ENCODE peak calls at places on chromosomes 12 and 14, in five cellular contexts. G, U, Y, S and X are unnamed samples.

GRCh38 chr12:111529424-111530368 is 69.4 kb downstream of the ATXN2 start:
- DNase-seq in G (no peak), S (no peak), U (peak; percentile 8), Y (peak; percentile 34), X (peak; percentile 21)

GRCh38 chr14:53538316-53538851 is 385.3 kb upstream of the DDHD1 start:
- DNase-seq in S (no peak), Y (no peak), G (no peak), U (no peak), X (no peak)

GRCh38 chr12:55072093-55072492 is 52.3 kb downstream of the NEUROD4 start:
- DNase-seq in S (no peak), Y (no peak), U (peak; percentile 55), G (peak; percentile 54), X (peak; percentile 2)

GRCh38 chr14:65070710-65071033 is 31.6 kb downstream of the MAX start:
- DNase-seq in Y (no peak), U (no peak), G (no peak), S (no peak), X (no peak)

GRCh38 chr12:93009533-93009932 is 80.4 kb upstream of the EEA1 start:
- DNase-seq in S (no peak), U (no peak), G (no peak), Y (no peak), X (no peak)

GRCh38 chr12:96233941-96234461 is 39.8 kb downstream of the ELK3 start:
- DNase-seq in U (no peak), G (peak; percentile 98), S (peak; percentile 78), Y (no peak), X (peak; percentile 97)

GRCh38 chr12:66661357-66661756 is 17.5 kb downstream of the GRIP1 start:
- DNase-seq in U (no peak), S (no peak), Y (no peak), G (no peak), X (no peak)

GRCh38 chr14:59276235-59276634 is 87.8 kb downstream of the DAAM1 start:
- DNase-seq in U (no peak), S (no peak), G (no peak), Y (no peak), X (no peak)

GRCh38 chr12:75488553-75488952 is 8.0 kb downstream of the GLIPR1 start:
- DNase-seq in Y (no peak), S (no peak), U (no peak), G (no peak), X (no peak)

GRCh38 chr14:92058006-92058917 is 18.4 kb upstream of the TRIP11 start:
- DNase-seq in U (no peak), G (no peak), S (no peak), Y (no peak), X (no peak)

GRCh38 chr14:67710209-67710608 is 8.5 kb downstream of the RDH12 start:
- DNase-seq in U (no peak), Y (no peak), S (no peak), G (no peak), X (no peak)

GRCh38 chr14:89748004-89748403 is 206.5 kb downstream of the EFCAB11 start:
- DNase-seq in Y (no peak), S (no peak), U (no peak), G (no peak), X (peak; percentile 10)

GRCh38 chr14:102510616-102511520 is 1.3 kb upstream of the ANKRD9 start:
- DNase-seq in U (no peak), Y (no peak), S (no peak), G (no peak), X (no peak)

GRCh38 chr12:50088577-50089335 is 3.6 kb downstream of the SMARCD1 start:
- DNase-seq in G (peak; percentile 67), S (no peak), U (no peak), Y (peak; percentile 66), X (no peak)

GRCh38 chr14:49769171-49769570 is 1.2 kb downstream of the KLHDC2 start:
- DNase-seq in G (no peak), S (no peak), Y (no peak), U (no peak), X (no peak)

GRCh38 chr12:62848418-62848817 is 86.5 kb downstream of the PPM1H start:
- DNase-seq in U (no peak), S (no peak), Y (no peak), G (no peak), X (peak; percentile 68)

GRCh38 chr12:116067892-116068291 is 209.6 kb downstream of the MED13L start:
- DNase-seq in S (no peak), U (no peak), Y (no peak), G (no peak), X (no peak)

GRCh38 chr12:83945871-83946270 is 966.7 kb downstream of the SLC6A15 start:
- DNase-seq in U (no peak), S (no peak), Y (peak; percentile 6), G (no peak), X (no peak)

GRCh38 chr12:116892318-116892717 is 11.1 kb upstream of the HRK start:
- DNase-seq in U (no peak), Y (no peak), G (no peak), S (no peak), X (no peak)